ENCODE peak calls at places on chromosomes 11 and 22, in ten cellular contexts. One of them, this sample, is unnamed.

GRCh38 chr11:27300974-27301373 is 62.0 kb downstream of the CCDC34 start:
- DNase-seq in nephron progenitor cell: no peak
- DNase-seq in astrocyte: peak; percentile 42
- DNase-seq in HTR-8/SVneo: no peak
- DNase-seq in effector CD4-positive, alpha-beta T cell: no peak
- DNase-seq in cardiac fibroblast: peak; percentile 14
- DNase-seq in stimulated activated CD4-positive, alpha-beta T cell treated with anti-CD3 and anti-CD28 coated beads, Interleukin-2, amount 100 ng/mL, for 4 hours: no peak
- DNase-seq in NCI-H1105 treated with DMSO at 0.1 percent for 48 hours: no peak
- DNase-seq in pancreas: no peak
- DNase-seq in epithelial cell of esophagus: peak; percentile 55
- DNase-seq in this sample: no peak

GRCh38 chr11:120810251-120810650 is 213.7 kb upstream of the TBCEL start:
- DNase-seq in nephron progenitor cell: no peak
- DNase-seq in astrocyte: peak; percentile 20
- DNase-seq in HTR-8/SVneo: no peak
- DNase-seq in effector CD4-positive, alpha-beta T cell: no peak
- DNase-seq in cardiac fibroblast: peak; percentile 2
- DNase-seq in stimulated activated CD4-positive, alpha-beta T cell treated with anti-CD3 and anti-CD28 coated beads, Interleukin-2, amount 100 ng/mL, for 4 hours: no peak
- DNase-seq in NCI-H1105 treated with DMSO at 0.1 percent for 48 hours: no peak
- DNase-seq in pancreas: no peak
- DNase-seq in epithelial cell of esophagus: no peak
- DNase-seq in this sample: no peak

GRCh38 chr11:1209371-1210057 is 13.4 kb upstream of the MUC5B start:
- DNase-seq in nephron progenitor cell: no peak
- DNase-seq in astrocyte: no peak
- DNase-seq in HTR-8/SVneo: no peak
- DNase-seq in effector CD4-positive, alpha-beta T cell: no peak
- DNase-seq in cardiac fibroblast: no peak
- DNase-seq in stimulated activated CD4-positive, alpha-beta T cell treated with anti-CD3 and anti-CD28 coated beads, Interleukin-2, amount 100 ng/mL, for 4 hours: no peak
- DNase-seq in NCI-H1105 treated with DMSO at 0.1 percent for 48 hours: no peak
- DNase-seq in pancreas: no peak
- DNase-seq in epithelial cell of esophagus: no peak
- DNase-seq in this sample: no peak

GRCh38 chr11:45097721-45098493 is 48.5 kb upstream of the PRDM11 start:
- DNase-seq in nephron progenitor cell: peak; percentile 96
- DNase-seq in astrocyte: peak; percentile 56
- DNase-seq in HTR-8/SVneo: no peak
- DNase-seq in effector CD4-positive, alpha-beta T cell: no peak
- DNase-seq in cardiac fibroblast: peak; percentile 62
- DNase-seq in stimulated activated CD4-positive, alpha-beta T cell treated with anti-CD3 and anti-CD28 coated beads, Interleukin-2, amount 100 ng/mL, for 4 hours: no peak
- DNase-seq in NCI-H1105 treated with DMSO at 0.1 percent for 48 hours: no peak
- DNase-seq in pancreas: peak; percentile 63
- DNase-seq in epithelial cell of esophagus: peak; percentile 67
- DNase-seq in this sample: no peak

GRCh38 chr11:117634756-117635593 is 162.0 kb downstream of the DSCAML1 start:
- DNase-seq in nephron progenitor cell: peak; percentile 17
- DNase-seq in astrocyte: no peak
- DNase-seq in HTR-8/SVneo: no peak
- DNase-seq in effector CD4-positive, alpha-beta T cell: no peak
- DNase-seq in cardiac fibroblast: no peak
- DNase-seq in stimulated activated CD4-positive, alpha-beta T cell treated with anti-CD3 and anti-CD28 coated beads, Interleukin-2, amount 100 ng/mL, for 4 hours: no peak
- DNase-seq in NCI-H1105 treated with DMSO at 0.1 percent for 48 hours: no peak
- DNase-seq in pancreas: no peak
- DNase-seq in epithelial cell of esophagus: no peak
- DNase-seq in this sample: no peak

GRCh38 chr11:27354359-27354965 is 8.6 kb downstream of the CCDC34 start:
- DNase-seq in nephron progenitor cell: peak; percentile 23
- DNase-seq in astrocyte: no peak
- DNase-seq in HTR-8/SVneo: no peak
- DNase-seq in effector CD4-positive, alpha-beta T cell: no peak
- DNase-seq in cardiac fibroblast: no peak
- DNase-seq in stimulated activated CD4-positive, alpha-beta T cell treated with anti-CD3 and anti-CD28 coated beads, Interleukin-2, amount 100 ng/mL, for 4 hours: no peak
- DNase-seq in NCI-H1105 treated with DMSO at 0.1 percent for 48 hours: no peak
- DNase-seq in pancreas: no peak
- DNase-seq in epithelial cell of esophagus: no peak
- DNase-seq in this sample: no peak

GRCh38 chr11:33452806-33453205 is 195.6 kb downstream of the HIPK3 start:
- DNase-seq in nephron progenitor cell: no peak
- DNase-seq in astrocyte: peak; percentile 94
- DNase-seq in HTR-8/SVneo: peak; percentile 29
- DNase-seq in effector CD4-positive, alpha-beta T cell: no peak
- DNase-seq in cardiac fibroblast: peak; percentile 87
- DNase-seq in stimulated activated CD4-positive, alpha-beta T cell treated with anti-CD3 and anti-CD28 coated beads, Interleukin-2, amount 100 ng/mL, for 4 hours: no peak
- DNase-seq in NCI-H1105 treated with DMSO at 0.1 percent for 48 hours: no peak
- DNase-seq in pancreas: no peak
- DNase-seq in epithelial cell of esophagus: peak; percentile 77
- DNase-seq in this sample: no peak

GRCh38 chr11:57543601-57544000 is 6.2 kb downstream of the SMTNL1 start:
- DNase-seq in nephron progenitor cell: no peak
- DNase-seq in astrocyte: no peak
- DNase-seq in HTR-8/SVneo: no peak
- DNase-seq in effector CD4-positive, alpha-beta T cell: no peak
- DNase-seq in cardiac fibroblast: no peak
- DNase-seq in stimulated activated CD4-positive, alpha-beta T cell treated with anti-CD3 and anti-CD28 coated beads, Interleukin-2, amount 100 ng/mL, for 4 hours: no peak
- DNase-seq in NCI-H1105 treated with DMSO at 0.1 percent for 48 hours: no peak
- DNase-seq in pancreas: no peak
- DNase-seq in epithelial cell of esophagus: no peak
- DNase-seq in this sample: no peak

GRCh38 chr11:57160665-57161064 is 21.1 kb upstream of the LRRC55 start:
- DNase-seq in nephron progenitor cell: no peak
- DNase-seq in astrocyte: no peak
- DNase-seq in HTR-8/SVneo: no peak
- DNase-seq in effector CD4-positive, alpha-beta T cell: no peak
- DNase-seq in cardiac fibroblast: no peak
- DNase-seq in stimulated activated CD4-positive, alpha-beta T cell treated with anti-CD3 and anti-CD28 coated beads, Interleukin-2, amount 100 ng/mL, for 4 hours: no peak
- DNase-seq in NCI-H1105 treated with DMSO at 0.1 percent for 48 hours: no peak
- DNase-seq in pancreas: no peak
- DNase-seq in epithelial cell of esophagus: no peak
- DNase-seq in this sample: no peak

GRCh38 chr11:67283490-67283963 is 5.6 kb upstream of the ANKRD13D start:
- DNase-seq in nephron progenitor cell: no peak
- DNase-seq in astrocyte: no peak
- DNase-seq in HTR-8/SVneo: no peak
- DNase-seq in effector CD4-positive, alpha-beta T cell: no peak
- DNase-seq in cardiac fibroblast: no peak
- DNase-seq in stimulated activated CD4-positive, alpha-beta T cell treated with anti-CD3 and anti-CD28 coated beads, Interleukin-2, amount 100 ng/mL, for 4 hours: no peak
- DNase-seq in NCI-H1105 treated with DMSO at 0.1 percent for 48 hours: no peak
- DNase-seq in pancreas: no peak
- DNase-seq in epithelial cell of esophagus: no peak
- DNase-seq in this sample: peak; percentile 54

GRCh38 chr22:44380716-44381500 is 68.2 kb upstream of the SHISAL1 start:
- DNase-seq in nephron progenitor cell: no peak
- DNase-seq in astrocyte: no peak
- DNase-seq in HTR-8/SVneo: no peak
- DNase-seq in effector CD4-positive, alpha-beta T cell: no peak
- DNase-seq in cardiac fibroblast: no peak
- DNase-seq in stimulated activated CD4-positive, alpha-beta T cell treated with anti-CD3 and anti-CD28 coated beads, Interleukin-2, amount 100 ng/mL, for 4 hours: no peak
- DNase-seq in NCI-H1105 treated with DMSO at 0.1 percent for 48 hours: no peak
- DNase-seq in pancreas: no peak
- DNase-seq in epithelial cell of esophagus: no peak
- DNase-seq in this sample: peak; percentile 9

GRCh38 chr11:18171377-18172000 is 1.1 kb upstream of the MRGPRX4 start:
- DNase-seq in nephron progenitor cell: peak; percentile 42
- DNase-seq in astrocyte: no peak
- DNase-seq in HTR-8/SVneo: peak; percentile 27
- DNase-seq in effector CD4-positive, alpha-beta T cell: no peak
- DNase-seq in cardiac fibroblast: peak; percentile 55
- DNase-seq in stimulated activated CD4-positive, alpha-beta T cell treated with anti-CD3 and anti-CD28 coated beads, Interleukin-2, amount 100 ng/mL, for 4 hours: no peak
- DNase-seq in NCI-H1105 treated with DMSO at 0.1 percent for 48 hours: no peak
- DNase-seq in pancreas: no peak
- DNase-seq in epithelial cell of esophagus: peak; percentile 35
- DNase-seq in this sample: no peak

GRCh38 chr11:123409456-123409801 is 20.6 kb upstream of the GRAMD1B start:
- DNase-seq in nephron progenitor cell: no peak
- DNase-seq in astrocyte: no peak
- DNase-seq in HTR-8/SVneo: no peak
- DNase-seq in effector CD4-positive, alpha-beta T cell: no peak
- DNase-seq in cardiac fibroblast: no peak
- DNase-seq in stimulated activated CD4-positive, alpha-beta T cell treated with anti-CD3 and anti-CD28 coated beads, Interleukin-2, amount 100 ng/mL, for 4 hours: no peak
- DNase-seq in NCI-H1105 treated with DMSO at 0.1 percent for 48 hours: peak; percentile 61
- DNase-seq in pancreas: no peak
- DNase-seq in epithelial cell of esophagus: no peak
- DNase-seq in this sample: no peak

GRCh38 chr11:121514401-121514981 is 61.7 kb upstream of the SORL1-AS1 start:
- DNase-seq in nephron progenitor cell: no peak
- DNase-seq in astrocyte: no peak
- DNase-seq in HTR-8/SVneo: no peak
- DNase-seq in effector CD4-positive, alpha-beta T cell: no peak
- DNase-seq in cardiac fibroblast: no peak
- DNase-seq in stimulated activated CD4-positive, alpha-beta T cell treated with anti-CD3 and anti-CD28 coated beads, Interleukin-2, amount 100 ng/mL, for 4 hours: no peak
- DNase-seq in NCI-H1105 treated with DMSO at 0.1 percent for 48 hours: no peak
- DNase-seq in pancreas: no peak
- DNase-seq in epithelial cell of esophagus: peak; percentile 34
- DNase-seq in this sample: no peak

GRCh38 chr22:33758961-33759360 is 161.3 kb downstream of the LARGE1 start:
- DNase-seq in nephron progenitor cell: no peak
- DNase-seq in astrocyte: no peak
- DNase-seq in HTR-8/SVneo: no peak
- DNase-seq in effector CD4-positive, alpha-beta T cell: no peak
- DNase-seq in cardiac fibroblast: no peak
- DNase-seq in stimulated activated CD4-positive, alpha-beta T cell treated with anti-CD3 and anti-CD28 coated beads, Interleukin-2, amount 100 ng/mL, for 4 hours: no peak
- DNase-seq in NCI-H1105 treated with DMSO at 0.1 percent for 48 hours: no peak
- DNase-seq in pancreas: no peak
- DNase-seq in epithelial cell of esophagus: no peak
- DNase-seq in this sample: no peak

GRCh38 chr22:44172370-44173108 is 8.2 kb upstream of the PARVG start:
- DNase-seq in nephron progenitor cell: no peak
- DNase-seq in astrocyte: no peak
- DNase-seq in HTR-8/SVneo: no peak
- DNase-seq in effector CD4-positive, alpha-beta T cell: no peak
- DNase-seq in cardiac fibroblast: no peak
- DNase-seq in stimulated activated CD4-positive, alpha-beta T cell treated with anti-CD3 and anti-CD28 coated beads, Interleukin-2, amount 100 ng/mL, for 4 hours: no peak
- DNase-seq in NCI-H1105 treated with DMSO at 0.1 percent for 48 hours: peak; percentile 3
- DNase-seq in pancreas: no peak
- DNase-seq in epithelial cell of esophagus: no peak
- DNase-seq in this sample: peak; percentile 79

GRCh38 chr11:124791626-124792341 is 8.4 kb downstream of the MSANTD2 start:
- DNase-seq in nephron progenitor cell: no peak
- DNase-seq in astrocyte: no peak
- DNase-seq in HTR-8/SVneo: no peak
- DNase-seq in effector CD4-positive, alpha-beta T cell: no peak
- DNase-seq in cardiac fibroblast: peak; percentile 24
- DNase-seq in stimulated activated CD4-positive, alpha-beta T cell treated with anti-CD3 and anti-CD28 coated beads, Interleukin-2, amount 100 ng/mL, for 4 hours: no peak
- DNase-seq in NCI-H1105 treated with DMSO at 0.1 percent for 48 hours: no peak
- DNase-seq in pancreas: no peak
- DNase-seq in epithelial cell of esophagus: peak; percentile 21
- DNase-seq in this sample: no peak

GRCh38 chr11:134940441-134941125 is 528.5 kb upstream of the B3GAT1 start:
- DNase-seq in nephron progenitor cell: no peak
- DNase-seq in astrocyte: no peak
- DNase-seq in HTR-8/SVneo: no peak
- DNase-seq in effector CD4-positive, alpha-beta T cell: no peak
- DNase-seq in cardiac fibroblast: no peak
- DNase-seq in stimulated activated CD4-positive, alpha-beta T cell treated with anti-CD3 and anti-CD28 coated beads, Interleukin-2, amount 100 ng/mL, for 4 hours: no peak
- DNase-seq in NCI-H1105 treated with DMSO at 0.1 percent for 48 hours: no peak
- DNase-seq in pancreas: no peak
- DNase-seq in epithelial cell of esophagus: no peak
- DNase-seq in this sample: no peak

GRCh38 chr22:36356708-36357694 is 30.8 kb downstream of the MYH9 start:
- DNase-seq in nephron progenitor cell: no peak
- DNase-seq in astrocyte: no peak
- DNase-seq in HTR-8/SVneo: no peak
- DNase-seq in effector CD4-positive, alpha-beta T cell: peak; percentile 48
- DNase-seq in cardiac fibroblast: peak; percentile 80
- DNase-seq in stimulated activated CD4-positive, alpha-beta T cell treated with anti-CD3 and anti-CD28 coated beads, Interleukin-2, amount 100 ng/mL, for 4 hours: no peak
- DNase-seq in NCI-H1105 treated with DMSO at 0.1 percent for 48 hours: no peak
- DNase-seq in pancreas: no peak
- DNase-seq in epithelial cell of esophagus: peak; percentile 79
- DNase-seq in this sample: no peak

GRCh38 chr11:59607703-59608454 is 7.7 kb downstream of the OSBP start:
- DNase-seq in nephron progenitor cell: no peak
- DNase-seq in astrocyte: no peak
- DNase-seq in HTR-8/SVneo: no peak
- DNase-seq in effector CD4-positive, alpha-beta T cell: no peak
- DNase-seq in cardiac fibroblast: no peak
- DNase-seq in stimulated activated CD4-positive, alpha-beta T cell treated with anti-CD3 and anti-CD28 coated beads, Interleukin-2, amount 100 ng/mL, for 4 hours: no peak
- DNase-seq in NCI-H1105 treated with DMSO at 0.1 percent for 48 hours: no peak
- DNase-seq in pancreas: no peak
- DNase-seq in epithelial cell of esophagus: no peak
- DNase-seq in this sample: no peak

GRCh38 chr11:72641900-72642814 is 32.1 kb downstream of the PDE2A start:
- DNase-seq in nephron progenitor cell: peak; percentile 59
- DNase-seq in astrocyte: no peak
- DNase-seq in HTR-8/SVneo: peak; percentile 77
- DNase-seq in effector CD4-positive, alpha-beta T cell: no peak
- DNase-seq in cardiac fibroblast: no peak
- DNase-seq in stimulated activated CD4-positive, alpha-beta T cell treated with anti-CD3 and anti-CD28 coated beads, Interleukin-2, amount 100 ng/mL, for 4 hours: no peak
- DNase-seq in NCI-H1105 treated with DMSO at 0.1 percent for 48 hours: no peak
- DNase-seq in pancreas: peak; percentile 53
- DNase-seq in epithelial cell of esophagus: peak; percentile 26
- DNase-seq in this sample: peak; percentile 49

GRCh38 chr22:19962246-19962908 is 20.8 kb upstream of the TXNRD2 start:
- DNase-seq in nephron progenitor cell: peak; percentile 79
- DNase-seq in astrocyte: peak; percentile 59
- DNase-seq in HTR-8/SVneo: peak; percentile 36
- DNase-seq in effector CD4-positive, alpha-beta T cell: peak; percentile 37
- DNase-seq in cardiac fibroblast: peak; percentile 75
- DNase-seq in stimulated activated CD4-positive, alpha-beta T cell treated with anti-CD3 and anti-CD28 coated beads, Interleukin-2, amount 100 ng/mL, for 4 hours: peak; percentile 10
- DNase-seq in NCI-H1105 treated with DMSO at 0.1 percent for 48 hours: peak; percentile 68
- DNase-seq in pancreas: peak; percentile 90
- DNase-seq in epithelial cell of esophagus: peak; percentile 93
- DNase-seq in this sample: peak; percentile 67

GRCh38 chr11:86638673-86639072 is 33.7 kb downstream of the ME3 start:
- DNase-seq in nephron progenitor cell: no peak
- DNase-seq in astrocyte: no peak
- DNase-seq in HTR-8/SVneo: no peak
- DNase-seq in effector CD4-positive, alpha-beta T cell: no peak
- DNase-seq in cardiac fibroblast: no peak
- DNase-seq in stimulated activated CD4-positive, alpha-beta T cell treated with anti-CD3 and anti-CD28 coated beads, Interleukin-2, amount 100 ng/mL, for 4 hours: no peak
- DNase-seq in NCI-H1105 treated with DMSO at 0.1 percent for 48 hours: no peak
- DNase-seq in pancreas: no peak
- DNase-seq in epithelial cell of esophagus: no peak
- DNase-seq in this sample: no peak

GRCh38 chr11:62015615-62016014 is 48.2 kb upstream of the FTH1 start:
- DNase-seq in nephron progenitor cell: no peak
- DNase-seq in astrocyte: no peak
- DNase-seq in HTR-8/SVneo: no peak
- DNase-seq in effector CD4-positive, alpha-beta T cell: no peak
- DNase-seq in cardiac fibroblast: no peak
- DNase-seq in stimulated activated CD4-positive, alpha-beta T cell treated with anti-CD3 and anti-CD28 coated beads, Interleukin-2, amount 100 ng/mL, for 4 hours: no peak
- DNase-seq in NCI-H1105 treated with DMSO at 0.1 percent for 48 hours: no peak
- DNase-seq in pancreas: no peak
- DNase-seq in epithelial cell of esophagus: no peak
- DNase-seq in this sample: no peak

GRCh38 chr11:60303661-60304060 is 23.2 kb downstream of the MS4A4A start:
- DNase-seq in nephron progenitor cell: no peak
- DNase-seq in astrocyte: no peak
- DNase-seq in HTR-8/SVneo: no peak
- DNase-seq in effector CD4-positive, alpha-beta T cell: no peak
- DNase-seq in cardiac fibroblast: no peak
- DNase-seq in stimulated activated CD4-positive, alpha-beta T cell treated with anti-CD3 and anti-CD28 coated beads, Interleukin-2, amount 100 ng/mL, for 4 hours: no peak
- DNase-seq in NCI-H1105 treated with DMSO at 0.1 percent for 48 hours: no peak
- DNase-seq in pancreas: no peak
- DNase-seq in epithelial cell of esophagus: no peak
- DNase-seq in this sample: no peak

GRCh38 chr22:20798218-20798617 is 24.3 kb downstream of the SERPIND1 start:
- DNase-seq in nephron progenitor cell: no peak
- DNase-seq in astrocyte: no peak
- DNase-seq in HTR-8/SVneo: no peak
- DNase-seq in effector CD4-positive, alpha-beta T cell: no peak
- DNase-seq in cardiac fibroblast: no peak
- DNase-seq in stimulated activated CD4-positive, alpha-beta T cell treated with anti-CD3 and anti-CD28 coated beads, Interleukin-2, amount 100 ng/mL, for 4 hours: no peak
- DNase-seq in NCI-H1105 treated with DMSO at 0.1 percent for 48 hours: no peak
- DNase-seq in pancreas: no peak
- DNase-seq in epithelial cell of esophagus: no peak
- DNase-seq in this sample: no peak

GRCh38 chr11:2272946-2273280 is 2.5 kb upstream of the ASCL2 start:
- DNase-seq in nephron progenitor cell: no peak
- DNase-seq in astrocyte: no peak
- DNase-seq in HTR-8/SVneo: no peak
- DNase-seq in effector CD4-positive, alpha-beta T cell: no peak
- DNase-seq in cardiac fibroblast: no peak
- DNase-seq in stimulated activated CD4-positive, alpha-beta T cell treated with anti-CD3 and anti-CD28 coated beads, Interleukin-2, amount 100 ng/mL, for 4 hours: no peak
- DNase-seq in NCI-H1105 treated with DMSO at 0.1 percent for 48 hours: no peak
- DNase-seq in pancreas: no peak
- DNase-seq in epithelial cell of esophagus: no peak
- DNase-seq in this sample: no peak

GRCh38 chr11:70894566-70894965 is 357.8 kb downstream of the SHANK2 start:
- DNase-seq in nephron progenitor cell: no peak
- DNase-seq in astrocyte: no peak
- DNase-seq in HTR-8/SVneo: no peak
- DNase-seq in effector CD4-positive, alpha-beta T cell: no peak
- DNase-seq in cardiac fibroblast: no peak
- DNase-seq in stimulated activated CD4-positive, alpha-beta T cell treated with anti-CD3 and anti-CD28 coated beads, Interleukin-2, amount 100 ng/mL, for 4 hours: no peak
- DNase-seq in NCI-H1105 treated with DMSO at 0.1 percent for 48 hours: no peak
- DNase-seq in pancreas: no peak
- DNase-seq in epithelial cell of esophagus: no peak
- DNase-seq in this sample: no peak